ENCODE peak calls at places on chromosome 22, in four cellular contexts. V is right cardiac atrium; D is CD4-positive, alpha-beta memory T cell; J is CD8-positive, alpha-beta memory T cell. W is an unnamed sample. For H3K9me3, the result is how much of the 10 kb centered on the place peaks cover.

GRCh38 chr22:24875862-24876506 is 70.0 kb downstream of the SGSM1 start:
- DNase-seq in V (no peak), D (no peak), J (no peak), W (no peak)

GRCh38 chr22:32043391-32043790 is 330 bp downstream of the SLC5A1 start:
- DNase-seq in V (no peak), D (no peak), J (no peak), W (no peak)

GRCh38 chr22:20084547-20085413 is 4.7 kb downstream of the DGCR8 start:
- DNase-seq in V (no peak), D (no peak), J (no peak), W (no peak)

GRCh38 chr22:45537734-45538181 is 35.1 kb downstream of the FBLN1 start:
- DNase-seq in V (peak), D (no peak), J (no peak), W (no peak)

GRCh38 chr22:43435851-43436535 is 24.2 kb downstream of the MPPED1 start:
- DNase-seq in V (no peak), D (no peak), J (no peak), W (no peak)

GRCh38 chr22:24392218-24392931 is 35.0 kb upstream of the ADORA2A start:
- DNase-seq in V (no peak), D (no peak), J (no peak), W (no peak)

GRCh38 chr22:50620861-50621490 is 7.0 kb downstream of the ARSA start:
- DNase-seq in V (no peak), D (peak), J (peak), W (peak)

GRCh38 chr22:23110190-23110921 is 31.4 kb downstream of the RSPH14 start:
- DNase-seq in V (no peak), D (no peak), J (no peak), W (no peak)

GRCh38 chr22:32494971-32495370 is 20.4 kb downstream of the FBXO7 start:
- DNase-seq in V (no peak), D (no peak), J (no peak), W (no peak)

GRCh38 chr22:48902983-48903650 is 924.6 kb downstream of the BRD1 start:
- DNase-seq in V (no peak), D (no peak), J (no peak), W (no peak)

GRCh38 chr22:48900327-48900597 is 927.4 kb downstream of the BRD1 start:
- DNase-seq in V (no peak), D (no peak), J (no peak), W (no peak)

GRCh38 chr22:48900626-48901025 is 927.0 kb downstream of the BRD1 start:
- DNase-seq in V (no peak), D (no peak), J (no peak), W (no peak)

GRCh38 chr22:48901324-48901723 is 926.3 kb downstream of the BRD1 start:
- DNase-seq in V (no peak), D (no peak), J (no peak), W (no peak)

DNA sequence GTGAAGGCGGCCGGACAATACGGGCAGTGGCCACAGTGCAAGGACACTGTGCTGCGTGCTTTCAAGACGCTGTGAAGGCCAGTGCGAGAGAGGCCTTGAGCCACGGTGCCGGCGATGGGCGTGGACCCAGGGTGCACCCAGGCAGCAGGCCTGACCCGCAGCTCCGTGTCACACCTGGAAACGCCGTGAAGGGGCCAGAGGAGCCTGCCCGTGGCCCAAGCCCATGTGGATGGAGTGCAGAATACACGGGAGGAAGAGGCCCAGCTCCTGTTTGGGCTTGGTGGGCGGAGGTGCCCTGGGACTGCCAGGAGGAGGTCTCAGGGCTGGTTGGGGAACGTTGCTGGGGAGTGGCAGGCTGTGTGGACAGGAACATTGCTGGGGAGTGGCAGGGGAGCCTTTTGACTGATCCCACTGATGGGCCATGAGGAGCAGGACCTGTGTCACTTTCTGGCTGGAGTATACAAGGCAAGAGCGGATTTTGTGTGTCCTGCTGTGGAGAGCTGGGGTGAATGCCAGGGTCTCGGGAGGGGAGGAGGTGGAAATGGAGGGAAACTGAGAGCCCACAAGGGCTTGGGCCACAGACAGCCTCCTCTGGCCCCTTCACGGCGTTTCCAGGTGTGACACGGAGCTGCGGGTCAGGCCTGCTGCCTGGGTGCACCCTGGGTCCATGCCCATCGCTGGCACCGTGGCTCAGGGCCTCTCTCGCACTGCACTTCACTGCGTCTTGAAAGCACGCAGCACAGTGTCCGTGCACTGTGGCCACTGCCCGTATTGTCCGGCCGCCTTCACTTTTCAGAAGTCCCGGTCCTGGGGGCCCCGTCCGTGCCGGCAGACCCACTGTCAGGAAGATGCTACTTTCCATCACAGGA is 925.4 kb downstream of the BRD1 start:
- DNase-seq in V (no peak), D (no peak), J (no peak), W (no peak)
- H3K9me3 ChIP-seq in V (under half), D (under half), J (under half), W (under half)

GRCh38 chr22:48920776-48921241 is 906.9 kb downstream of the BRD1 start:
- DNase-seq in V (no peak), D (no peak), J (no peak), W (no peak)
- H3K9me3 ChIP-seq in V (under half), D (under half), J (under half), W (under half)

GRCh38 chr22:48226026-48227013 is 1463.9 kb downstream of the TBC1D22A start:
- DNase-seq in V (no peak), D (no peak), J (no peak), W (no peak)
- H3K9me3 ChIP-seq in V (under half), D (under half), J (under half), W (under half)

GRCh38 chr22:49035818-49036457 is 791.7 kb downstream of the BRD1 start:
- DNase-seq in V (peak), D (no peak), J (no peak), W (no peak)

GRCh38 chr22:49036513-49036912 is 791.2 kb downstream of the BRD1 start:
- DNase-seq in V (no peak), D (no peak), J (no peak), W (no peak)

GRCh38 chr22:49040111-49040510 is 787.6 kb downstream of the BRD1 start:
- DNase-seq in V (no peak), D (no peak), J (no peak), W (no peak)

GRCh38 chr22:49039625-49040024 is 788.0 kb downstream of the BRD1 start:
- DNase-seq in V (no peak), D (no peak), J (no peak), W (no peak)

DNA sequence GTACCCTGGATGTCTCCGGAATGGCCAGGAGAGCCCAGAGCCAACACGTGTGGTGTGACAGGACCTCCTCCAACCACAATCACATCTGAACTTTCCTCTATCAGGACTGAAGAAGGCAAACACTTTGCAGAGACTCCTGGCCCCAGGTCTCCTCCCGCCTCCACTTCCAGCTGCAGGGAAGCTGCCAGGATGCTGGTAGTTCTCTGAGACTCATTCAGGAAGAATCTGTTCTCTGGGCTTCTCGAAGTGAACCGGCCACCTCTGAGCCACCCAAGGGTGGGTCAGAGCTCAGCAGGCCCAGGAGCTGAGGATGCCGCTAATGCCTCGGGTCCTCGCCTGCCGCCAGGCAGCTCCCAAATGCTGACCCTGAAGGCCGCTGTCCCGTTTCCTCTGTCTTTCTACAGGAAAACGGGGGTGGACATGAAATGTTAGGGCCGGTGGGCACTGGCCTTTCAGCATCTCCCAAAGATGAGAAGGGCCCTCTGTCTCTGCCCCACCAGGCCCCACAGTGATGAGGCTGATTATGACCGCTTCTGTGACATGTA is 789.9 kb downstream of the BRD1 start:
- DNase-seq in V (no peak), D (no peak), J (no peak), W (no peak)
- H3K9me3 ChIP-seq in V (under half), D (under half), J (under half), W (under half)

DNA sequence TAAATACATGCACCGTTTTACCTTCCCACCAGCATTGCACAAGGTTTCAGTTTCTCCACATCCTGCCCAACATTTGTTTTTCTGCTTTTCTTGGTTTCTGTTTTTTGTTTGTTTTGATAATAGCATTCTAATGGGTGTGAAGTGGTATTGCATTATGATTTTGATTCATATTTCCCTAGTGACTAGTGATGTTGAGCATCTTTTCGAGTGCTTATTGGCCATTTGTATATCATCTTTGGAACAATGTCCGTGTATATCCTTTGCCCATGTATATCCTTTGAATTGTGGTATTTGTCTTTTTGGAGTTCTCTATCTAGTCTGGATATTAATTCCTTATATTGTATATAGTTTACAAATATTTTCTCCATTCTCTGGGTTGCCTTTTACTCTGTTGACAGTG is 2914.8 kb upstream of the OR11H1 start:
- DNase-seq in V (no peak), D (no peak), J (no peak), W (no peak)
- H3K9me3 ChIP-seq in V (under half), D (under half), J (under half), W (under half)

DNA sequence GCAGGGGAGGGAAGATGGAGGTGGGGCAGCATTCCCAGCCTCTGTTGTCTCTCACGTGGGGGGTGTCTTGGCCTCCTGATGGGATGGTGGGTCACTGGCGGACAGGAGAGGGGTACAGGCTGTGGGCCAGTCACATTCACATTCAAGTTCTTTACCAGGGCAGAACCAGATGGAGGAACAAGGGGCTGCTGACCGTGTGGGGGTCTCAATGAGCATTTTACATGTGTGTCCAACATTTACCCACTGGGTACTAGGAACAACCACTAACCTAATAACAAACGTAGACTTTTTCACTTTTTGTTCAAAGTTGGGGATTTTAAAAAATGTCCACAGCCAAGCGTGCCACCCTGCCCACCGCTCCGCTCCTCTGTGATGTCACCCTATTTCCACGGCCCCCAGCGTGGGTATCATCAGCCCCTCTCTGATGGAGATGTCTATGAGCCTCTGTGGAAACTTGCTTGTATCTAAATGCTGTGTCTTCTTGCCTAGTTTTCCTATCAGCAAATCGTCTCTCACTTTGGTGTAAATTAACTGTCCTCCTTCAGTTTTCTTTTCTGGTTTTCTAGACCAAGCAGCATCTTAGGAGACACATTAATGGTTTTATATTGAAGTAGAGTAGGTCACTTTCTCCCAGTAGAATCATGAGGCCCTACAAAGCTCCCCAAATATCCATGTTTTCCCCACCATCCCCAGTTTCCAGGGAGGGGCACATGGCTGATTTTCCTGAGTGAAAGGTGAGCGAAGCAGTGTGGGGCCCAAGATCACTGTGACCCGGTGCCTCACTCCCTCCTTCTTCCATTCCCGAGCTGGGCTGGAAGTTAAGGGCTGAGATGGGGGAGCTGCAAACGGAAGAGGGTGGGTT is 936.7 kb downstream of the BRD1 start:
- DNase-seq in V (no peak), D (no peak), J (no peak), W (no peak)
- H3K9me3 ChIP-seq in V (under half), D (under half), J (under half), W (under half)

GRCh38 chr22:11629661-11630385 is 3898.2 kb upstream of the OR11H1 start:
- DNase-seq in V (peak), D (no peak), J (no peak), W (no peak)
- H3K9me3 ChIP-seq in V (under half), D (under half), J (under half), W (under half)

DNA sequence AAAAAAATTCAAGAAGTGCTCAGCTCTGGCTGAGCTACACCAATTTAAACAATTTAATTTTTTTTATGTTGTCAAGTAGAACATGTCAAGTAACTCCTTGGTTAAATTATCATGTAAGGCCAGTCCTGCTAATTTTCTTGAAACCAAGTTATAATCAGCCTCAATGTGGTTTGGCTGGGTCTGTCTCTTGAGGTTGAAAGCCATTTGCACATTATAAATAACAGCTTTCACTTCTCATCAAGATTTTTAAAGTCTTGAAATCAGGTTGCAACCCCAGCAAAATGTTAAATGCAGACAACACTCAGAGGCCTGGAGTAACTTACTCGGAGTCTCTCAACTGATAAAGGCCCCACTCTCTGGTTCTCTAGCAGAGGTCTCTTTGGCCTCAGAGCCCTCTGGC is 324.4 kb downstream of the BRD1 start:
- DNase-seq in V (no peak), D (no peak), J (no peak), W (no peak)
- H3K9me3 ChIP-seq in V (under half), D (under half), J (under half), W (under half)

GRCh38 chr22:40540265-40540664 is 96.3 kb downstream of the MRTFA start:
- DNase-seq in V (no peak), D (no peak), J (no peak), W (no peak)
- H3K9me3 ChIP-seq in V (under half), D (under half), J (under half), W (under half)